ENCODE peak calls at places on chromosomes 4 and X, in ten cellular contexts. T is RWPE1; S is SK-N-DZ; Q is activated T-cell treated with anti-CD3 and anti-CD28 coated beads, Interleukin-2, amount 50 U/mL, for 4 hours; X is stimulated activated CD4-positive, alpha-beta T cell treated with anti-CD3 and anti-CD28 coated beads, Interleukin-15, amount 100 ng/mL, for 1 hour; J is T-helper 2 cell; B is anterior cingulate cortex; D is GM20000; C is stimulated activated CD8-positive, alpha-beta memory T cell treated with anti-CD3 and anti-CD28 coated beads, Interleukin-12 subunit alpha, Interleukin-12 subunit beta, amount 100 ng/mL, for 4 hours; O is caudate nucleus. K is an unnamed sample.

GRCh38 chr4:20639346-20639745 is 60.9 kb upstream of the PACRGL start:
- DNase-seq in T (no peak), S (no peak), Q (no peak), X (no peak), J (no peak), B (no peak), D (no peak), C (no peak), O (no peak), K (no peak)

GRCh38 chr4:46442963-46443362 is 53.0 kb upstream of the GABRA2 start:
- DNase-seq in T (no peak), S (no peak), Q (no peak), X (no peak), J (no peak), B (no peak), D (no peak), C (no peak), O (no peak), K (no peak)

GRCh38 chr4:33696586-33696985 is 2547.7 kb downstream of the ARAP2 start:
- DNase-seq in T (no peak), S (no peak), Q (no peak), X (no peak), J (no peak), B (no peak), D (no peak), C (no peak), O (no peak), K (no peak)

GRCh38 chr4:15657366-15657765 is 2.2 kb upstream of the FBXL5 start:
- DNase-seq in T (no peak), S (no peak), Q (no peak), X (no peak), J (no peak), B (no peak), D (no peak), C (no peak), O (no peak), K (no peak)

GRCh38 chrX:53078943-53079342 is 3.2 kb upstream of the TSPYL2 start:
- DNase-seq in T (no peak), S (no peak), Q (no peak), X (no peak), J (no peak), B (no peak), D (no peak), C (no peak), O (no peak), K (no peak)

GRCh38 chr4:8589831-8590545 is 2.6 kb upstream of the CPZ start:
- DNase-seq in T (no peak), S (no peak), Q (no peak), X (no peak), J (no peak), B (peak; percentile 34), D (no peak), C (no peak), O (no peak), K (no peak)

GRCh38 chr4:86247328-86247727 is 112.5 kb downstream of the MAPK10 start:
- DNase-seq in T (no peak), S (no peak), Q (no peak), X (no peak), J (no peak), B (no peak), D (no peak), C (no peak), O (no peak), K (no peak)

GRCh38 chr4:139692300-139693012 is 26.8 kb downstream of the MGST2 start:
- DNase-seq in T (no peak), S (peak; percentile 11), Q (no peak), X (no peak), J (no peak), B (no peak), D (no peak), C (no peak), O (no peak), K (peak; percentile 26)

GRCh38 chrX:47093860-47094259 is 15.6 kb downstream of the RGN start:
- DNase-seq in T (no peak), S (no peak), Q (no peak), X (no peak), J (no peak), B (no peak), D (no peak), C (no peak), O (no peak), K (no peak)

GRCh38 chr4:185263419-185263818 is 54.0 kb downstream of the SNX25 start:
- DNase-seq in T (no peak), S (no peak), Q (no peak), X (no peak), J (peak; percentile 13), B (no peak), D (no peak), C (no peak), O (no peak), K (no peak)

GRCh38 chrX:20352935-20353336 is 86.2 kb upstream of the RPS6KA3 start:
- DNase-seq in T (no peak), S (no peak), Q (no peak), X (no peak), J (peak; percentile 63), B (no peak), D (peak; percentile 13), C (no peak), O (no peak), K (no peak)

GRCh38 chrX:125507119-125507518 is 187.4 kb downstream of the TEX13C start:
- DNase-seq in T (peak; percentile 17), S (no peak), Q (no peak), X (no peak), J (no peak), B (no peak), D (no peak), C (no peak), O (no peak), K (no peak)

GRCh38 chr4:40579983-40580382 is 49.7 kb downstream of the RBM47 start:
- DNase-seq in T (peak; percentile 49), S (no peak), Q (no peak), X (no peak), J (no peak), B (no peak), D (no peak), C (no peak), O (no peak), K (no peak)

K was measured in WTC11.